ENCODE peak calls at places on chromosome 22, in six cellular contexts. S, U, N, P, B and T are unnamed samples.

GRCh38 chr22:37183432-37184379 is 4.3 kb downstream of the C1QTNF6 start:
- DNase-seq in S (no peak), U (peak), N (no peak), P (no peak), B (no peak), T (peak)

GRCh38 chr22:49999063-49999900 is 13.3 kb downstream of the IL17REL start:
- DNase-seq in S (no peak), U (peak), N (no peak), P (no peak), B (peak), T (no peak)

GRCh38 chr22:41822289-41823057 is 10.4 kb upstream of the SREBF2 start:
- DNase-seq in S (no peak), U (no peak), N (peak), P (no peak), B (peak), T (no peak)

GRCh38 chr22:46580940-46581579 is 39.1 kb upstream of the GRAMD4 start:
- DNase-seq in S (no peak), U (peak), N (no peak), P (no peak), B (no peak), T (no peak)

GRCh38 chr22:24444251-24444650 is 16.9 kb downstream of the ADORA2A start:
- DNase-seq in S (no peak), U (peak), N (no peak), P (no peak), B (no peak), T (no peak)

GRCh38 chr22:19595532-19595931 is 71.3 kb upstream of the CLDN5 start:
- DNase-seq in S (no peak), U (no peak), N (no peak), P (no peak), B (no peak), T (no peak)

GRCh38 chr22:39312410-39312809 is 7.0 kb downstream of the RPL3 start:
- DNase-seq in S (no peak), U (no peak), N (no peak), P (no peak), B (no peak), T (no peak)

GRCh38 chr22:33210129-33210784 is 152.1 kb upstream of the SYN3 start:
- DNase-seq in S (no peak), U (no peak), N (peak), P (no peak), B (peak), T (peak)

GRCh38 chr22:49853981-49854791 is 542 bp downstream of the ZBED4 start:
- DNase-seq in S (no peak), U (no peak), N (no peak), P (no peak), B (peak), T (peak)

GRCh38 chr22:31126869-31127175 is 4.1 kb downstream of the INPP5J start:
- DNase-seq in S (no peak), U (no peak), N (no peak), P (no peak), B (no peak), T (no peak)

GRCh38 chr22:24683671-24684070 is 80.7 kb downstream of the GGT1 start:
- DNase-seq in S (no peak), U (no peak), N (no peak), P (no peak), B (no peak), T (no peak)

GRCh38 chr22:40797427-40797826 is 21.7 kb downstream of the SLC25A17 start:
- DNase-seq in S (no peak), U (no peak), N (no peak), P (no peak), B (no peak), T (no peak)

GRCh38 chr22:30885001-30885366 is 83.6 kb downstream of the MORC2 start:
- DNase-seq in S (no peak), U (peak), N (no peak), P (no peak), B (no peak), T (no peak)

GRCh38 chr22:31621507-31622160 is 40.4 kb downstream of the PISD start:
- DNase-seq in S (no peak), U (no peak), N (no peak), P (no peak), B (no peak), T (no peak)

GRCh38 chr22:46021577-46021976 is 44.6 kb upstream of the WNT7B start:
- DNase-seq in S (no peak), U (peak), N (no peak), P (no peak), B (no peak), T (peak)

GRCh38 chr22:50218996-50219727 is 18.4 kb downstream of the SELENOO start:
- DNase-seq in S (peak), U (peak), N (peak), P (no peak), B (peak), T (peak)

GRCh38 chr22:50503475-50504145 is 3.9 kb downstream of the LMF2 start:
- DNase-seq in S (no peak), U (no peak), N (no peak), P (no peak), B (no peak), T (no peak)

GRCh38 chr22:21928048-21928447 is 24.6 kb downstream of the PPM1F start:
- DNase-seq in S (no peak), U (peak), N (no peak), P (no peak), B (no peak), T (no peak)

GRCh38 chr22:23777776-23778575 is 5.3 kb downstream of the MMP11 start:
- DNase-seq in S (no peak), U (peak), N (no peak), P (no peak), B (no peak), T (no peak)

GRCh38 chr22:21000215-21000986 is 1.5 kb downstream of the THAP7 start:
- DNase-seq in S (no peak), U (peak), N (no peak), P (no peak), B (no peak), T (peak)

GRCh38 chr22:43848366-43849171 is 13.7 kb downstream of the SULT4A1 start:
- DNase-seq in S (no peak), U (peak), N (no peak), P (no peak), B (peak), T (no peak)

GRCh38 chr22:24325105-24325757 is 54.6 kb downstream of the SPECC1L start:
- DNase-seq in S (no peak), U (no peak), N (peak), P (no peak), B (peak), T (peak)

GRCh38 chr22:47374901-47375575 is 612.6 kb downstream of the TBC1D22A start:
- DNase-seq in S (no peak), U (peak), N (no peak), P (no peak), B (no peak), T (no peak)

GRCh38 chr22:49271831-49272230 is 555.8 kb downstream of the BRD1 start:
- DNase-seq in S (peak), U (peak), N (no peak), P (no peak), B (no peak), T (no peak)

GRCh38 chr22:24240381-24240780 is 4.5 kb downstream of the GGT5 start:
- DNase-seq in S (no peak), U (no peak), N (no peak), P (no peak), B (no peak), T (no peak)